ENCODE peak calls at places on chromosomes 3 and 15, in four cellular contexts. One of them, this sample, is unnamed.

GRCh38 chr3:7779331-7779730 is 722.3 kb upstream of the LMCD1 start:
- DNase-seq in K562: no peak
- DNase-seq in GM12878: no peak
- DNase-seq in A549: no peak
- DNase-seq in this sample: no peak

GRCh38 chr3:187261541-187261969 is 30.0 kb downstream of the MASP1 start:
- DNase-seq in K562: no peak
- DNase-seq in A549: no peak
- DNase-seq in GM12878: no peak
- DNase-seq in this sample: no peak

GRCh38 chr15:66698318-66698961 is 3.6 kb upstream of the SMAD6 start:
- DNase-seq in A549: peak
- DNase-seq in GM12878: no peak
- DNase-seq in K562: peak
- DNase-seq in this sample: peak

GRCh38 chr3:184242297-184242685 is 6.5 kb downstream of the ALG3 start:
- DNase-seq in A549: no peak
- DNase-seq in GM12878: no peak
- DNase-seq in K562: no peak
- DNase-seq in this sample: no peak

GRCh38 chr15:60353245-60353940 is 44.4 kb downstream of the ANXA2 start:
- DNase-seq in K562: no peak
- DNase-seq in A549: peak
- DNase-seq in GM12878: no peak
- DNase-seq in this sample: no peak

GRCh38 chr3:133948996-133949395 is 53.3 kb upstream of the RAB6B start:
- DNase-seq in K562: no peak
- DNase-seq in A549: no peak
- DNase-seq in GM12878: no peak
- DNase-seq in this sample: no peak

GRCh38 chr3:140850210-140850955 is 91.3 kb upstream of the SLC25A36 start:
- DNase-seq in A549: no peak
- DNase-seq in K562: no peak
- DNase-seq in GM12878: no peak
- DNase-seq in this sample: no peak

GRCh38 chr15:29091666-29092065 is 178.0 kb downstream of the NSMCE3 start:
- DNase-seq in GM12878: no peak
- DNase-seq in K562: no peak
- DNase-seq in A549: no peak
- DNase-seq in this sample: no peak

GRCh38 chr3:8554725-8555621 is 53.4 kb downstream of the LMCD1 start:
- DNase-seq in A549: no peak
- DNase-seq in K562: no peak
- DNase-seq in GM12878: no peak
- DNase-seq in this sample: no peak

GRCh38 chr3:186414735-186415419 is 52.8 kb upstream of the DGKG start:
- DNase-seq in GM12878: no peak
- DNase-seq in A549: peak
- DNase-seq in K562: no peak
- DNase-seq in this sample: no peak

GRCh38 chr3:179071161-179071568 is 444 bp downstream of the ZMAT3 start:
- DNase-seq in GM12878: no peak
- DNase-seq in A549: peak
- DNase-seq in K562: peak
- DNase-seq in this sample: peak

GRCh38 chr3:33355611-33356010 is 78.4 kb downstream of the FBXL2 start:
- DNase-seq in K562: no peak
- DNase-seq in GM12878: no peak
- DNase-seq in A549: peak
- DNase-seq in this sample: no peak

GRCh38 chr3:45608885-45609284 is 14.3 kb downstream of the LIMD1 start:
- DNase-seq in A549: no peak
- DNase-seq in GM12878: no peak
- DNase-seq in K562: no peak
- DNase-seq in this sample: no peak

GRCh38 chr3:76436895-76437294 is 603.0 kb upstream of the ROBO2 start:
- DNase-seq in K562: no peak
- DNase-seq in A549: no peak
- DNase-seq in GM12878: no peak
- DNase-seq in this sample: no peak

GRCh38 chr3:187259171-187259570 is 32.4 kb downstream of the MASP1 start:
- DNase-seq in GM12878: no peak
- DNase-seq in A549: no peak
- DNase-seq in K562: no peak
- DNase-seq in this sample: no peak

GRCh38 chr3:128849776-128850542 is 29.5 kb upstream of the ACAD9 start:
- DNase-seq in K562: peak
- DNase-seq in GM12878: no peak
- DNase-seq in A549: peak
- DNase-seq in this sample: no peak

GRCh38 chr3:147118611-147119010 is 287.7 kb downstream of the ZIC4 start:
- DNase-seq in K562: no peak
- DNase-seq in GM12878: no peak
- DNase-seq in A549: no peak
- DNase-seq in this sample: no peak

GRCh38 chr3:196749125-196749524 is 9.5 kb downstream of the PAK2 start:
- DNase-seq in K562: no peak
- DNase-seq in GM12878: no peak
- DNase-seq in A549: no peak
- DNase-seq in this sample: no peak

GRCh38 chr3:153290278-153291015 is 128.4 kb downstream of the RAP2B start:
- DNase-seq in GM12878: no peak
- DNase-seq in A549: no peak
- DNase-seq in K562: peak
- DNase-seq in this sample: no peak

GRCh38 chr3:78035020-78035660 is 995.2 kb downstream of the ROBO2 start:
- DNase-seq in A549: no peak
- DNase-seq in GM12878: no peak
- DNase-seq in K562: no peak
- DNase-seq in this sample: no peak

GRCh38 chr3:100600181-100601042 is 9.0 kb upstream of the ADGRG7 start:
- DNase-seq in K562: no peak
- DNase-seq in A549: peak
- DNase-seq in GM12878: peak
- DNase-seq in this sample: no peak

GRCh38 chr15:69734699-69735098 is 282.1 kb downstream of the RPLP1 start:
- DNase-seq in A549: no peak
- DNase-seq in GM12878: no peak
- DNase-seq in K562: no peak
- DNase-seq in this sample: no peak

GRCh38 chr3:95333826-95334225 is 1271.0 kb downstream of the NSUN3 start:
- DNase-seq in A549: no peak
- DNase-seq in GM12878: no peak
- DNase-seq in K562: no peak
- DNase-seq in this sample: no peak

GRCh38 chr3:61606196-61606595 is 44.8 kb downstream of the PTPRG start:
- DNase-seq in A549: no peak
- DNase-seq in K562: no peak
- DNase-seq in GM12878: no peak
- DNase-seq in this sample: no peak

GRCh38 chr15:83659011-83659811 is 5.3 kb downstream of the ADAMTSL3 start:
- DNase-seq in GM12878: no peak
- DNase-seq in K562: no peak
- DNase-seq in A549: no peak
- DNase-seq in this sample: peak

GRCh38 chr15:65532738-65533051 is 2.4 kb downstream of the HACD3 start:
- DNase-seq in A549: peak
- DNase-seq in GM12878: no peak
- DNase-seq in K562: peak
- DNase-seq in this sample: peak

GRCh38 chr15:36643551-36643950 is 64.1 kb downstream of the CDIN1 start:
- DNase-seq in K562: no peak
- DNase-seq in GM12878: no peak
- DNase-seq in A549: no peak
- DNase-seq in this sample: no peak

GRCh38 chr3:113601240-113601639 is 68.9 kb downstream of the SIDT1 start:
- DNase-seq in A549: no peak
- DNase-seq in K562: no peak
- DNase-seq in GM12878: no peak
- DNase-seq in this sample: no peak

GRCh38 chr3:100073555-100074307 is 40.6 kb downstream of the FILIP1L start:
- DNase-seq in A549: no peak
- DNase-seq in K562: no peak
- DNase-seq in GM12878: no peak
- DNase-seq in this sample: no peak

GRCh38 chr3:64432870-64433269 is 207.6 kb upstream of the PRICKLE2 start:
- DNase-seq in GM12878: no peak
- DNase-seq in K562: no peak
- DNase-seq in A549: no peak
- DNase-seq in this sample: no peak

GRCh38 chr3:58249358-58250092 is 11.9 kb downstream of the ABHD6 start:
- DNase-seq in GM12878: no peak
- DNase-seq in K562: no peak
- DNase-seq in A549: no peak
- DNase-seq in this sample: peak

GRCh38 chr3:127822836-127823589 is 698 bp upstream of the MGLL start:
- DNase-seq in K562: no peak
- DNase-seq in GM12878: no peak
- DNase-seq in A549: peak
- DNase-seq in this sample: no peak

GRCh38 chr15:78082106-78082742 is 4.7 kb upstream of the TBC1D2B start:
- DNase-seq in GM12878: no peak
- DNase-seq in A549: no peak
- DNase-seq in K562: no peak
- DNase-seq in this sample: no peak

GRCh38 chr3:46481636-46482035 is 16.1 kb upstream of the RTP3 start:
- DNase-seq in K562: no peak
- DNase-seq in GM12878: no peak
- DNase-seq in A549: no peak
- DNase-seq in this sample: no peak

GRCh38 chr15:90932660-90932991 is 277 bp upstream of the HDDC3 start:
- DNase-seq in GM12878: no peak
- DNase-seq in A549: no peak
- DNase-seq in K562: no peak
- DNase-seq in this sample: no peak

GRCh38 chr3:50189274-50189673 is 2.1 kb upstream of the GNAT1 start:
- DNase-seq in K562: peak
- DNase-seq in A549: peak
- DNase-seq in GM12878: no peak
- DNase-seq in this sample: peak

GRCh38 chr3:120438971-120439370 is 11.8 kb downstream of the FSTL1 start:
- DNase-seq in A549: peak
- DNase-seq in K562: no peak
- DNase-seq in GM12878: no peak
- DNase-seq in this sample: no peak

GRCh38 chr3:105334138-105334882 is 32.4 kb upstream of the ALCAM start:
- DNase-seq in A549: no peak
- DNase-seq in K562: no peak
- DNase-seq in GM12878: no peak
- DNase-seq in this sample: no peak

GRCh38 chr3:10552631-10552943 is 47.2 kb upstream of the ATP2B2 start:
- DNase-seq in GM12878: no peak
- DNase-seq in A549: no peak
- DNase-seq in K562: no peak
- DNase-seq in this sample: no peak

GRCh38 chr3:71726106-71726505 is 904 bp upstream of the EIF4E3 start:
- DNase-seq in A549: no peak
- DNase-seq in GM12878: no peak
- DNase-seq in K562: no peak
- DNase-seq in this sample: no peak
- TF ChIP-seq CEBPB in A549: no peak
- TF ChIP-seq CEBPB in GM12878: no peak
- TF ChIP-seq CEBPB in K562: no peak
- TF ChIP-seq CEBPB in this sample: no peak

DNA sequence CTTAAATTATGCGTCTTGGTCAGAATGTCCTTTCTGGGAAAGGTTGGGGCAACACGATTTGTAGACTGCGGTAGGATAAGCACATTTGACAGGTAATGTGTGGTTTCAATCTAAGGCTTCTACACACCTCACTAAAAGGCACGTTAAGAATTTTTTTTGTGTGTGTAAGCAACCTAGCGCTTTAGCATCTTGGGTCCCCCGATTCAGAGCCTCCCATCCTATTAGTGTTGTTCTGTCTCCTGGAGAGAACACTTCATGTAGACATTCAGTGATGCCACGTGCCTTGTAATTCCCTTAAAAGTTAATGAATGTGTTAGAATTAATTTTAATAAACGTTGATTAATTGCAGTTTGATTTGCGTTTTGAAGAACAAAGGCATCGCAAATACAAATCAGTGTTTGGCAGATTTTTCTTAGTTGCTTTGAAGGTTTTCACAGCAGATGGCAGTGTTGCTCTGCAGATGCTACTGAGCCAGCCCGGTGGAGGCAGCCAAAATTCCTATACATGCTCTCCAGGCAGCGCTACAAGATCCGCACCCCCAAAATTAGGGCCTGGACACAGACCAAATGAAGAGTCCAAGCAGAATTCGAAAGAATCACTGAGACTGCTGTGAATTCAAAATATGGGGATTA is 63.5 kb downstream of the OTOL1 start:
- DNase-seq in A549: peak
- DNase-seq in GM12878: no peak
- DNase-seq in K562: no peak
- DNase-seq in this sample: peak
- TF ChIP-seq JUNB in A549: no peak
- TF ChIP-seq JUNB in GM12878: no peak
- TF ChIP-seq JUNB in K562: no peak
- TF ChIP-seq JUNB in this sample: no peak

DNA sequence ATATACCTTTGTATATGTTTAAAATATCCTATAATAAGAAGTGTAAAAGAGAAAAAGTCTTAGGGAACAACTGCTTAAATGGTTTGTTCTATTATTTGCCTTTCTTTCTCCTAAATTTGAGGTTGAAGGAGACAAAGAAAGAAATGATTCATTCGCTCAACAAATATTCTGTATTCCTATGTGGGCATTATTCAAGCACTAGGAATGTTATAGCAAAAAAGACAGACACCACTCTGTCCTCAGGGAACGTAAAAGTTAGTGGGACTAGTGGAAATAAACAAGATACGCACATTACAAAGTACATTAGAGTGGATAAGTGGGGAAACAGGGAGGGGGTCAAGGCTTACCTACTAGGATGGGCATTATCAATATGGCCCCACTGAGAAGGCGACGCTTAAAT is 332.2 kb downstream of the LPP start:
- DNase-seq in A549: no peak
- DNase-seq in K562: no peak
- DNase-seq in GM12878: no peak
- DNase-seq in this sample: no peak
- TF ChIP-seq RFX5 in A549: no peak
- TF ChIP-seq RFX5 in K562: no peak
- TF ChIP-seq RFX5 in GM12878: no peak
- TF ChIP-seq RFX5 in this sample: no peak

GRCh38 chr15:31517711-31518110 is 191.1 kb downstream of the KLF13 start:
- DNase-seq in A549: no peak
- DNase-seq in GM12878: no peak
- DNase-seq in K562: no peak
- DNase-seq in this sample: no peak
- TF ChIP-seq CEBPB in A549: no peak
- TF ChIP-seq CEBPB in GM12878: no peak
- TF ChIP-seq CEBPB in K562: no peak
- TF ChIP-seq CEBPB in this sample: no peak

GRCh38 chr3:122298239-122298638 is 26.8 kb upstream of the CSTA start:
- DNase-seq in A549: no peak
- DNase-seq in GM12878: peak
- DNase-seq in K562: no peak
- DNase-seq in this sample: no peak
- TF ChIP-seq JUNB in A549: no peak
- TF ChIP-seq JUNB in GM12878: peak
- TF ChIP-seq JUNB in K562: no peak
- TF ChIP-seq JUNB in this sample: no peak